ENCODE peak calls at places on chromosome 17, in six cellular contexts. I is left ventricle myocardium inferior, G is stomach, X is body of pancreas, B is aorta, A is fibroblast of lung. E is an unnamed sample.

GRCh38 chr17:13374203-13375143 is 227.3 kb downstream of the HS3ST3A1 start:
- DNase-seq in I (no peak), G (no peak), X (no peak), B (no peak), A (no peak), E (no peak)

GRCh38 chr17:50861334-50861676 is 4.8 kb downstream of the TOB1 start:
- DNase-seq in I (no peak), G (no peak), X (no peak), B (no peak), A (no peak), E (no peak)

GRCh38 chr17:70588003-70588402 is 418.7 kb downstream of the KCNJ2 start:
- DNase-seq in I (no peak), G (no peak), X (no peak), B (no peak), A (no peak), E (no peak)

GRCh38 chr17:68600123-68600880 is 865 bp downstream of the FAM20A start:
- DNase-seq in I (peak; percentile 56), G (peak; percentile 72), X (peak; percentile 25), B (peak; percentile 81), A (no peak), E (peak; percentile 82)

GRCh38 chr17:3964203-3965122 is at the start of gene ATP2A3:
- DNase-seq in I (peak; percentile 27), G (peak; percentile 60), X (peak; percentile 44), B (peak; percentile 85), A (no peak), E (peak; percentile 61)

GRCh38 chr17:47785538-47786123 is 36.0 kb downstream of the OSBPL7 start:
- DNase-seq in I (no peak), G (no peak), X (no peak), B (no peak), A (peak; percentile 20), E (no peak)

GRCh38 chr17:71107136-71107535 is 937.8 kb downstream of the KCNJ2 start:
- DNase-seq in I (no peak), G (no peak), X (no peak), B (no peak), A (no peak), E (no peak)

GRCh38 chr17:38701504-38702165 is 3.4 kb upstream of the MLLT6 start:
- DNase-seq in I (no peak), G (no peak), X (peak; percentile 47), B (no peak), A (no peak), E (no peak)

GRCh38 chr17:16258916-16259315 is 41.9 kb downstream of the PIGL start:
- DNase-seq in I (no peak), G (no peak), X (no peak), B (no peak), A (peak; percentile 71), E (no peak)

GRCh38 chr17:58341861-58342475 is 10.0 kb downstream of the SUPT4H1 start:
- DNase-seq in I (no peak), G (no peak), X (no peak), B (peak; percentile 19), A (no peak), E (no peak)
- H3K27ac ChIP-seq in I (no peak overlapping the region), G (peak overlapping the region; percentile 9), X (no peak overlapping the region), B (no peak overlapping the region), A (no peak overlapping the region), E (no peak overlapping the region)

GRCh38 chr17:59512844-59513383 is 52.5 kb upstream of the DHX40 start:
- DNase-seq in I (no peak), G (no peak), X (no peak), B (no peak), A (no peak), E (no peak)

GRCh38 chr17:59520276-59520675 is 45.1 kb upstream of the DHX40 start:
- DNase-seq in I (no peak), G (no peak), X (no peak), B (no peak), A (no peak), E (no peak)

GRCh38 chr17:59519132-59519531 is 46.3 kb upstream of the DHX40 start:
- DNase-seq in I (no peak), G (no peak), X (no peak), B (no peak), A (peak; percentile 11), E (no peak)

GRCh38 chr17:59513934-59514841 is 51.2 kb upstream of the DHX40 start:
- DNase-seq in I (peak; percentile 82), G (peak; percentile 82), X (peak; percentile 71), B (peak; percentile 81), A (peak; percentile 85), E (peak; percentile 94)

GRCh38 chr17:59516451-59516850 is 49.0 kb upstream of the DHX40 start:
- DNase-seq in I (no peak), G (no peak), X (no peak), B (no peak), A (no peak), E (no peak)
- H3K36me3 ChIP-seq in I (no peaks in the 10 kb centered on the region), G (no peaks in the 10 kb centered on the region), X (no peaks in the 10 kb centered on the region), B (no peaks in the 10 kb centered on the region), A (no peaks in the 10 kb centered on the region), E (no peaks in the 10 kb centered on the region)

GRCh38 chr17:46144246-46144645 is 49.0 kb downstream of the KANSL1 start:
- DNase-seq in I (no peak), G (no peak), X (no peak), B (no peak), A (peak; percentile 28), E (no peak)
- H3K27ac ChIP-seq in I (no peak overlapping the region), G (no peak overlapping the region), X (no peak overlapping the region), B (no peak overlapping the region), A (no peak overlapping the region), E (no peak overlapping the region)

DNA sequence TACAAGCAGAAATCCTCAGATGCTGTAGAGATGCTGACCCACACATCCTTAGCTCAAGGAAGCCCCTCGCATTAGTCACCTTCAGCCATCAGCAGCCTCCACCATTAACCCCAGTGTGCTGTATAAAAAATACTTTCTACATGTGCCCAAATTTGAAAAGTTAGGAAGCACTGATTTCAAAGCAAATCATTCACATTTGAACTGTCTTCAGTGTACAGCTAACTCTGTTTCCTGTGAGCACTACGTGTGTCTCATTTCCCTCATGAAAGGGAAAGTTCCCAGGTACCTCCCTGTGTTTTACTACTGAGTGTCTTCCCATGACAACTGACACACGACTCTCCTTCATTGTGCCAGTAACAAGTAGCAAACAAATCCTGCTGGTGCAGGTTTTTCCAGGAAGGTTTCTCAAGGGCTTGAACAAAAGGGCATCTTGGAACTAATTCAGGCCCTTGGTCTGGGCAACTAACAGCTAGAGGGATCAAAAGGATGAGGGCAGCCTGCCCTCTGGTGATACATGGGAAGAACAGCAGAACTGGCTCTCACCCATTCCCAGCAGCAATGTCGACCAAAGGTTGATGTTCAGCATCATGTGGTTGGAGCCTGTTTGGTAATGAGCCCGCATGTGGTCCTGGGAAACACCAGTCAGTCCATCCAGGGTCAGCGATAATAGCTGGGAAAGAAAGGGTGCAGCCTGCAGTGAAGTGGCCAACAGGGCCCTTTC is 4.0 kb downstream of the SLC35B1 start:
- DNase-seq in I (no peak), G (no peak), X (no peak), B (no peak), A (peak; percentile 49), E (no peak)
- H3K36me3 ChIP-seq in I (peaks cover 65% of the 10 kb centered on the region), G (peaks cover 65% of the 10 kb centered on the region), X (peaks cover 8% of the 10 kb centered on the region), B (peaks cover 10% of the 10 kb centered on the region), A (peaks cover 19% of the 10 kb centered on the region), E (peaks cover 66% of the 10 kb centered on the region)

GRCh38 chr17:27609606-27610303 is 21.2 kb upstream of the LGALS9 start:
- DNase-seq in I (no peak), G (peak; percentile 74), X (peak; percentile 30), B (peak; percentile 60), A (peak; percentile 31), E (no peak)
- H3K27ac ChIP-seq in I (peak overlapping the region; percentile 28), G (peak overlapping the region; percentile 52), X (no peak overlapping the region), B (no peak overlapping the region), A (no peak overlapping the region), E (no peak overlapping the region)

DNA sequence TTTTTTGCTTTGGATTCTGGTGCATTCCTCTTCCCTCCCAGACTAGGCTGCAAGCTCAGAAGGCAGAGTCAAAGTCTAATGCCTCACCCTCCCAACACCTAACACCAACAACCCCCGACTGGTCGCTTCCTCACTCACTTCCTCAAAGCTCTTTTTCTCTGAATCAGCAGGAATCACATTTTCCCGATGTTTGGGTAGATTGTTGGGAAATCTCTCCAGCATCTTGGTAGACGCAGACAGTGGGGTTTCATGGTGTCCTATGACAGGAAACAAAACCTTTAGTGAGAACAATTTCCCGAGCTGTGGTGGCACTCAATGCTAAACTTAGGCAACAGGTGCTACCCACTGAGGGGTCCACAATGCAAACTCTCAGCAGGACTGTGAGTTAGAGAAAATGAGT is 39.9 kb upstream of the ICAM2 start:
- DNase-seq in I (no peak), G (no peak), X (no peak), B (no peak), A (no peak), E (no peak)
- H3K36me3 ChIP-seq in I (peaks cover 62% of the 10 kb centered on the region), G (peaks cover 98% of the 10 kb centered on the region), X (no peaks in the 10 kb centered on the region), B (no peaks in the 10 kb centered on the region), A (no peaks in the 10 kb centered on the region), E (peaks cover 98% of the 10 kb centered on the region)

GRCh38 chr17:55440391-55440790 is 18.8 kb upstream of the MMD start:
- DNase-seq in I (no peak), G (no peak), X (no peak), B (no peak), A (no peak), E (no peak)
- H3K27ac ChIP-seq in I (no peak overlapping the region), G (no peak overlapping the region), X (no peak overlapping the region), B (no peak overlapping the region), A (no peak overlapping the region), E (no peak overlapping the region)

GRCh38 chr17:81277421-81277820 is 17.7 kb downstream of the SLC38A10 start:
- DNase-seq in I (peak; percentile 60), G (peak; percentile 48), X (no peak), B (no peak), A (peak; percentile 74), E (peak; percentile 74)

GRCh38 chr17:81277938-81278693 is 17.0 kb downstream of the SLC38A10 start:
- DNase-seq in I (peak; percentile 69), G (no peak), X (no peak), B (peak; percentile 89), A (peak; percentile 72), E (no peak)

GRCh38 chr17:81280571-81280970 is 14.5 kb downstream of the SLC38A10 start:
- DNase-seq in I (no peak), G (no peak), X (no peak), B (no peak), A (no peak), E (no peak)

GRCh38 chr17:81279278-81280073 is 15.6 kb downstream of the SLC38A10 start:
- DNase-seq in I (no peak), G (no peak), X (no peak), B (no peak), A (no peak), E (no peak)

DNA sequence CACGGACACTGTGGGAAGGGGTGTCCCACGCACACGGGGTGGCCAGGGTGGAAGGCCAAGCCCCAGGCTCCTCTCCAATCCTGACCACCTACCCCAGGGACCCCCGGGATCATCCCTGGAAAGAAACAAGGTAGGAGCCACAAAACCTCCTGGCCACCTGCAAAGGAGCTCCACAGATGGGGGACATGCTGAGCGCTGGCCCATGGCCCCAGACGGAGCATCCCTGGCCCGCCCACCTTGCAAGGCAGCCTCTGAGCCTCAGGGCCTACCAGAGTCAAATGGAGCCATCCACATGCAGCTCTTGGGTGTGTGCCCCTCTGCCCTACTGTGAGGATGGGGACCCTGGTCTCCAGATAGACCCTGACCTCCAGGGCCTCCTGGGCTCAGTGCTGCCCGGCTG is 16.3 kb downstream of the SLC38A10 start:
- DNase-seq in I (no peak), G (no peak), X (no peak), B (no peak), A (no peak), E (no peak)
- H3K36me3 ChIP-seq in I (peaks cover 78% of the 10 kb centered on the region), G (peaks cover 93% of the 10 kb centered on the region), X (peaks cover 5% of the 10 kb centered on the region), B (no peaks in the 10 kb centered on the region), A (peaks cover 17% of the 10 kb centered on the region), E (peaks cover 86% of the 10 kb centered on the region)